ENCODE peak calls at places on chromosome X, in eight cellular contexts. One of them, this sample, is unnamed.

GRCh38 chrX:18661273-18661672 is 10.6 kb downstream of the RS1 start:
- DNase-seq in stomach: no peak
- DNase-seq in prostate gland: no peak
- DNase-seq in HCT116: no peak
- DNase-seq in K562: no peak
- DNase-seq in breast epithelium: no peak
- DNase-seq in esophagus muscularis mucosa: no peak
- DNase-seq in suprapubic skin: no peak
- DNase-seq in this sample: no peak

GRCh38 chrX:29604381-29604780 is 611.0 kb upstream of the MAGEB2 start:
- DNase-seq in K562: no peak
- DNase-seq in esophagus muscularis mucosa: no peak
- DNase-seq in breast epithelium: no peak
- DNase-seq in stomach: no peak
- DNase-seq in suprapubic skin: no peak
- DNase-seq in HCT116: no peak
- DNase-seq in prostate gland: no peak
- DNase-seq in this sample: no peak

GRCh38 chrX:135425566-135425965 is 3.8 kb downstream of the SMIM10L2A start:
- DNase-seq in prostate gland: no peak
- DNase-seq in HCT116: no peak
- DNase-seq in suprapubic skin: no peak
- DNase-seq in esophagus muscularis mucosa: no peak
- DNase-seq in stomach: no peak
- DNase-seq in breast epithelium: no peak
- DNase-seq in K562: no peak
- DNase-seq in this sample: no peak

GRCh38 chrX:102599084-102599949 is at the start of gene ARMCX5:
- DNase-seq in breast epithelium: peak; percentile 59
- DNase-seq in esophagus muscularis mucosa: no peak
- DNase-seq in K562: peak; percentile 82
- DNase-seq in HCT116: peak; percentile 84
- DNase-seq in prostate gland: peak; percentile 63
- DNase-seq in suprapubic skin: peak; percentile 75
- DNase-seq in stomach: peak; percentile 77
- DNase-seq in this sample: peak; percentile 83

GRCh38 chrX:132271330-132271729 is 52.1 kb upstream of the RAP2C start:
- DNase-seq in esophagus muscularis mucosa: no peak
- DNase-seq in breast epithelium: no peak
- DNase-seq in HCT116: no peak
- DNase-seq in prostate gland: peak; percentile 4
- DNase-seq in stomach: no peak
- DNase-seq in suprapubic skin: no peak
- DNase-seq in K562: no peak
- DNase-seq in this sample: no peak

GRCh38 chrX:15675490-15675921 is 10.9 kb upstream of the CLTRN start:
- DNase-seq in suprapubic skin: peak; percentile 94
- DNase-seq in K562: peak; percentile 85
- DNase-seq in esophagus muscularis mucosa: peak; percentile 95
- DNase-seq in stomach: peak; percentile 89
- DNase-seq in prostate gland: peak; percentile 68
- DNase-seq in breast epithelium: peak; percentile 92
- DNase-seq in HCT116: peak; percentile 70
- DNase-seq in this sample: peak; percentile 93

GRCh38 chrX:100802843-100803242 is 17.3 kb upstream of the CSTF2 start:
- DNase-seq in breast epithelium: no peak
- DNase-seq in esophagus muscularis mucosa: no peak
- DNase-seq in stomach: no peak
- DNase-seq in K562: no peak
- DNase-seq in HCT116: no peak
- DNase-seq in suprapubic skin: no peak
- DNase-seq in prostate gland: no peak
- DNase-seq in this sample: no peak

GRCh38 chrX:124555036-124555595 is 208.8 kb downstream of the SH2D1A start:
- DNase-seq in breast epithelium: no peak
- DNase-seq in suprapubic skin: no peak
- DNase-seq in esophagus muscularis mucosa: no peak
- DNase-seq in HCT116: no peak
- DNase-seq in prostate gland: no peak
- DNase-seq in stomach: no peak
- DNase-seq in K562: no peak
- DNase-seq in this sample: no peak

GRCh38 chrX:150903110-150903508 is 4.6 kb upstream of the CD99L2 start:
- DNase-seq in prostate gland: no peak
- DNase-seq in breast epithelium: no peak
- DNase-seq in HCT116: no peak
- DNase-seq in stomach: no peak
- DNase-seq in K562: no peak
- DNase-seq in esophagus muscularis mucosa: no peak
- DNase-seq in suprapubic skin: no peak
- DNase-seq in this sample: no peak

GRCh38 chrX:102067966-102068723 is 57.3 kb upstream of the TCEAL2 start:
- DNase-seq in HCT116: no peak
- DNase-seq in stomach: no peak
- DNase-seq in breast epithelium: no peak
- DNase-seq in esophagus muscularis mucosa: no peak
- DNase-seq in prostate gland: no peak
- DNase-seq in K562: peak; percentile 23
- DNase-seq in suprapubic skin: no peak
- DNase-seq in this sample: no peak

GRCh38 chrX:24619647-24620046 is 27.5 kb downstream of the PCYT1B start:
- DNase-seq in breast epithelium: no peak
- DNase-seq in K562: no peak
- DNase-seq in esophagus muscularis mucosa: no peak
- DNase-seq in HCT116: no peak
- DNase-seq in suprapubic skin: no peak
- DNase-seq in prostate gland: no peak
- DNase-seq in stomach: no peak
- DNase-seq in this sample: no peak

GRCh38 chrX:28324306-28324705 is 262.9 kb upstream of the IL1RAPL1 start:
- DNase-seq in K562: no peak
- DNase-seq in stomach: no peak
- DNase-seq in HCT116: no peak
- DNase-seq in esophagus muscularis mucosa: no peak
- DNase-seq in suprapubic skin: no peak
- DNase-seq in breast epithelium: no peak
- DNase-seq in prostate gland: no peak
- DNase-seq in this sample: no peak
- TF ChIP-seq POLR2AphosphoS5 in K562: no peak
- TF ChIP-seq POLR2AphosphoS5 in stomach: no peak
- TF ChIP-seq POLR2AphosphoS5 in HCT116: no peak
- TF ChIP-seq POLR2AphosphoS5 in esophagus muscularis mucosa: no peak
- TF ChIP-seq POLR2AphosphoS5 in suprapubic skin: no peak
- TF ChIP-seq POLR2AphosphoS5 in breast epithelium: no peak
- TF ChIP-seq POLR2AphosphoS5 in prostate gland: no peak
- TF ChIP-seq POLR2AphosphoS5 in this sample: no peak

GRCh38 chrX:136868283-136869055 is 12.1 kb downstream of the RBMX start:
- DNase-seq in HCT116: no peak
- DNase-seq in esophagus muscularis mucosa: no peak
- DNase-seq in K562: no peak
- DNase-seq in prostate gland: no peak
- DNase-seq in stomach: no peak
- DNase-seq in suprapubic skin: no peak
- DNase-seq in breast epithelium: no peak
- DNase-seq in this sample: no peak
- TF ChIP-seq POLR2A in HCT116: no peak
- TF ChIP-seq POLR2A in esophagus muscularis mucosa: no peak
- TF ChIP-seq POLR2A in K562: peak; percentile 73
- TF ChIP-seq POLR2A in prostate gland: no peak
- TF ChIP-seq POLR2A in stomach: no peak
- TF ChIP-seq POLR2A in suprapubic skin: no peak
- TF ChIP-seq POLR2A in breast epithelium: no peak
- TF ChIP-seq POLR2A in this sample: no peak

GRCh38 chrX:40097101-40097491 is 662 bp downstream of the BCOR start:
- DNase-seq in K562: peak; percentile 59
- DNase-seq in HCT116: no peak
- DNase-seq in breast epithelium: no peak
- DNase-seq in esophagus muscularis mucosa: no peak
- DNase-seq in prostate gland: no peak
- DNase-seq in stomach: no peak
- DNase-seq in suprapubic skin: no peak
- DNase-seq in this sample: no peak
- H3K4me3 ChIP-seq in K562: peak overlapping the region; percentile 70
- H3K4me3 ChIP-seq in HCT116: peak overlapping the region; percentile 54
- H3K4me3 ChIP-seq in breast epithelium: peak overlapping the region; percentile 76
- H3K4me3 ChIP-seq in esophagus muscularis mucosa: peak overlapping the region; percentile 72
- H3K4me3 ChIP-seq in prostate gland: peak overlapping the region; percentile 63
- H3K4me3 ChIP-seq in stomach: peak overlapping the region; percentile 75
- H3K4me3 ChIP-seq in suprapubic skin: peak overlapping the region; percentile 72
- H3K4me3 ChIP-seq in this sample: peak overlapping the region; percentile 74

DNA sequence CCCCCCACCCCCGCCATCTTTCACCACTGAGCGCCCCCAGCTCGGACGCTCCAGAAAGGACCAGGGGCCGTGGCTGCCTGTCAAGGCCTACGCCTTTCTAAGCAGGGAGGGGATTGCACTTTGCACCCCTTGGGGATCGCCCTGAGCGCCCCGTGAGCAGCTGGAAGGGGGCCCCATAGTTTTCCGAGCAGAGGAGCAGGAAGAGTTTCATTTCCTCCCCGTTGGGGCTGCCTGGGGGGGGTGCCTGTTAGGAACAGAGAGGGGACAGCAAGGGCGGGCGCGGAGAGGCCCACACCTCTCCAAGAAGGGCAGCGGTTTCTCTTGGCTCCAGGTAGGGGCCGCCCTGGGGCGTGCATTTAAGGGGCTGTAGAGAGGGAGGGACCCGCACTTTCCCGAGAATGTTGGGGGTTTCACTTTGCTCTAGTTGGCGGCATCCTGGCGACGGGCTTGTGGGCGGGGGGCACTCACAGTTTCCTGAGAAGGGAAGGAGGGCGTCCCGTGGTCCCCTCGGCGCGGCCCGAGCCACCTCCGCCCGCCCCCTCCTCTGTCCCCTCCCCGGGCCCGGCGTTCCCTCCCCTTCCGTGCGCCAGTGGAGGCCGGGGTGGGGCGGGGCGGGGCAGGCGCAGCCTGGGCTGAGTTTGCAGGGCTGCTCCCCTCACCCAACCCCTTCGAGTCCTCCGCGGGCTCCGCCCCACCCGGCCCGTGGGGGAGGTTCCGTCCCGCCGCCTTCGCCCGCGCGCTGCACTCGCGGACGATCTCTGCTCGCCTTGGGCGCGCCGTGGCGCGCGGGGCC is 82.3 kb upstream of the CD99 start:
- DNase-seq in HCT116: peak; percentile 48
- DNase-seq in K562: peak; percentile 88
- DNase-seq in suprapubic skin: peak; percentile 91
- DNase-seq in esophagus muscularis mucosa: peak; percentile 95
- DNase-seq in breast epithelium: peak; percentile 67
- DNase-seq in prostate gland: peak; percentile 86
- DNase-seq in stomach: peak; percentile 89
- DNase-seq in this sample: peak; percentile 91
- TF ChIP-seq POLR2AphosphoS5 in HCT116: peak; percentile 65
- TF ChIP-seq POLR2AphosphoS5 in K562: peak; percentile 29
- TF ChIP-seq POLR2AphosphoS5 in suprapubic skin: no peak
- TF ChIP-seq POLR2AphosphoS5 in esophagus muscularis mucosa: peak; percentile 46
- TF ChIP-seq POLR2AphosphoS5 in breast epithelium: no peak
- TF ChIP-seq POLR2AphosphoS5 in prostate gland: peak; percentile 16
- TF ChIP-seq POLR2AphosphoS5 in stomach: peak; percentile 43
- TF ChIP-seq POLR2AphosphoS5 in this sample: peak; percentile 61

DNA sequence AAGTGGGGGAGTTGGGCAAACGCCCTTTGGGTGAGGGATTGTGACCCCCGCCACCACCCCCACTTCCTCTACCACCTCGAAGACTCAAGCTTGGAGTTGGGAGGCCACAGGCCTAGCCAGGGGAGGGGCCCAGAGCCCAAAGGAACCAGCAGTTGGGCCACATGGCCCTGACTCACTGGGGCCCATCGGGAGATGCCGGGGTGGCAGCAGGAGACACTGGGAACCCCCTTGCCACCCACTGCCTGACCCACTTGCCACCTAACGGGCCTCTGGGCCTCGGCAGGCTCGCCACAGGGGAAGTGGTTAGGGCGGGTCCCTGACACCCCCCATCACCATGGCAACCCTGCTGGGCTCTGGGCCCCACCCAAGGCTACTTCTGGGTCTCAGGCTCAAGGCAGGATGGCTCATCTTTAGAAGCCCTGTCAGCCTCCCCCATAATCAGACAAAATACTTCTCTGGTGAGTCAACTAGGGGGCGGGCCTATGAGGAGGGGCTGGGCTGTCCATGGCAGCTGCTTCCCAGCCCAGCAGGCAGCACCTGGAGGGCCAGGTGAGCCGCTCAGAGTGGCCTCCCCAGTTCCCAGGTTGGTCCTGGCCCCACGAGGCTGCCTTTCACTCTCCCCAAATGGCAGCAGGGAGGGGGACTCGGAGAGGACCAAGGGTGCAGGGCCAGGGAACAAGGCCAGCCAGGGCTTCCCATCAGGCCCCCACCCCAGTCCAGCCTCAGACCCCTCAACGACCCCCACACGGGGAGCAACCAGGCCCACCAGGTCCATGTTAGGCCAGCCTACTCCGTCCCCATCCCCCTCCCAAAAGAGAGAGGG is 5.6 kb downstream of the FLNA start:
- DNase-seq in esophagus muscularis mucosa: peak; percentile 92
- DNase-seq in breast epithelium: peak; percentile 78
- DNase-seq in K562: peak; percentile 94
- DNase-seq in suprapubic skin: peak; percentile 91
- DNase-seq in HCT116: peak; percentile 62
- DNase-seq in prostate gland: peak; percentile 45
- DNase-seq in stomach: peak; percentile 61
- DNase-seq in this sample: peak; percentile 92
- TF ChIP-seq POLR2A in esophagus muscularis mucosa: no peak
- TF ChIP-seq POLR2A in breast epithelium: no peak
- TF ChIP-seq POLR2A in K562: peak; percentile 59
- TF ChIP-seq POLR2A in suprapubic skin: no peak
- TF ChIP-seq POLR2A in HCT116: no peak
- TF ChIP-seq POLR2A in prostate gland: peak; percentile 39
- TF ChIP-seq POLR2A in stomach: no peak
- TF ChIP-seq POLR2A in this sample: no peak

GRCh38 chrX:21374163-21374993 is at the start of gene CNKSR2:
- DNase-seq in K562: no peak
- DNase-seq in stomach: peak; percentile 65
- DNase-seq in prostate gland: peak; percentile 16
- DNase-seq in breast epithelium: no peak
- DNase-seq in esophagus muscularis mucosa: no peak
- DNase-seq in suprapubic skin: peak; percentile 55
- DNase-seq in HCT116: no peak
- DNase-seq in this sample: peak; percentile 75

GRCh38 chrX:21376636-21377035 is 2.4 kb downstream of the CNKSR2 start:
- DNase-seq in stomach: no peak
- DNase-seq in esophagus muscularis mucosa: no peak
- DNase-seq in suprapubic skin: no peak
- DNase-seq in HCT116: no peak
- DNase-seq in K562: no peak
- DNase-seq in prostate gland: no peak
- DNase-seq in breast epithelium: no peak
- DNase-seq in this sample: no peak

GRCh38 chrX:21373637-21374162 is 518 bp upstream of the CNKSR2 start:
- DNase-seq in K562: no peak
- DNase-seq in esophagus muscularis mucosa: no peak
- DNase-seq in suprapubic skin: peak; percentile 68
- DNase-seq in HCT116: no peak
- DNase-seq in prostate gland: peak; percentile 3
- DNase-seq in breast epithelium: no peak
- DNase-seq in stomach: no peak
- DNase-seq in this sample: no peak

GRCh38 chrX:21374994-21375794 is 976 bp downstream of the CNKSR2 start:
- DNase-seq in prostate gland: no peak
- DNase-seq in HCT116: no peak
- DNase-seq in esophagus muscularis mucosa: no peak
- DNase-seq in stomach: no peak
- DNase-seq in breast epithelium: no peak
- DNase-seq in K562: no peak
- DNase-seq in suprapubic skin: no peak
- DNase-seq in this sample: no peak

DNA sequence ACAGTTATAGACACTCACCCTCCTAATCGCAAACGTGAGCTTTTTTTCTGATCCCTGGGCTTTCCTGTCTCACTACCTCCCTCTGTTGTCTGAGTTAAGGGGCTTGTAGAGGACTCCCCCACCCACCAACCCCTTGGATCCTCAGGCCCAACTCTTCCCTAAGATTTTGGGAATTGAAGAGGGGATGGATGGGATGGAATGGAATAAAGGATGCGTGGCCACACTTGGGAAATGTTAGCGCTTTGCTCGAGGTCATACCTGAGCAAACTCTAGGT is 1.5 kb downstream of the CNKSR2 start:
- DNase-seq in breast epithelium: no peak
- DNase-seq in prostate gland: no peak
- DNase-seq in K562: no peak
- DNase-seq in HCT116: no peak
- DNase-seq in esophagus muscularis mucosa: no peak
- DNase-seq in suprapubic skin: no peak
- DNase-seq in stomach: no peak
- DNase-seq in this sample: no peak
- H3K4me3 ChIP-seq in breast epithelium: peak overlapping the region; percentile 57
- H3K4me3 ChIP-seq in prostate gland: no peak overlapping the region
- H3K4me3 ChIP-seq in K562: no peak overlapping the region
- H3K4me3 ChIP-seq in HCT116: no peak overlapping the region
- H3K4me3 ChIP-seq in esophagus muscularis mucosa: peak overlapping the region; percentile 64
- H3K4me3 ChIP-seq in suprapubic skin: peak overlapping the region; percentile 61
- H3K4me3 ChIP-seq in stomach: peak overlapping the region; percentile 63
- H3K4me3 ChIP-seq in this sample: peak overlapping the region; percentile 59